ENCODE peak calls at places on chromosomes 1 and 21, in nine cellular contexts. L is T-helper 2 cell; M is spleen; P is sciatic nerve; O is stimulated activated CD8-positive, alpha-beta memory T cell treated with anti-CD3 and anti-CD28 coated beads, Interleukin-7, amount 100 ng/mL, for 1 hour; X is NT2/D1; Z is nephron progenitor cell; C is T-cell; E is astrocyte of the hippocampus. F is an unnamed sample.

GRCh38 chr1:147541672-147542548 is 609 bp downstream of the BCL9 start:
- DNase-seq in L (no peak), M (peak), P (peak), O (no peak), X (peak), Z (peak), C (peak), E (no peak), F (no peak)

GRCh38 chr1:196593955-196594354 is 14.3 kb downstream of the KCNT2 start:
- DNase-seq in L (no peak), M (no peak), P (no peak), O (no peak), X (no peak), Z (no peak), C (no peak), E (no peak), F (no peak)

GRCh38 chr1:1889847-1890505 is 911 bp downstream of the GNB1 start:
- DNase-seq in L (no peak), M (peak), P (peak), O (no peak), X (no peak), Z (peak), C (peak), E (peak), F (peak)

GRCh38 chr1:156387899-156388813 is 19.1 kb downstream of the RHBG start:
- DNase-seq in L (no peak), M (no peak), P (no peak), O (no peak), X (no peak), Z (peak), C (no peak), E (peak), F (no peak)

GRCh38 chr1:209674957-209675566 is at the start of gene G0S2:
- DNase-seq in L (no peak), M (peak), P (peak), O (no peak), X (peak), Z (peak), C (peak), E (peak), F (no peak)

GRCh38 chr1:61434276-61434675 is 290.7 kb downstream of the TM2D1 start:
- DNase-seq in L (no peak), M (no peak), P (no peak), O (no peak), X (no peak), Z (no peak), C (no peak), E (peak), F (no peak)

GRCh38 chr1:29513357-29513756 is 277.0 kb downstream of the PTPRU start:
- DNase-seq in L (no peak), M (peak), P (peak), O (no peak), X (peak), Z (peak), C (no peak), E (peak), F (no peak)

GRCh38 chr1:210496063-210496462 is 167.4 kb downstream of the HHAT start:
- DNase-seq in L (no peak), M (no peak), P (no peak), O (no peak), X (no peak), Z (no peak), C (no peak), E (peak), F (no peak)

GRCh38 chr1:28110555-28110954 is 22.1 kb upstream of the EYA3 start:
- DNase-seq in L (no peak), M (no peak), P (no peak), O (no peak), X (no peak), Z (no peak), C (no peak), E (no peak), F (no peak)

GRCh38 chr1:11907275-11908138 is 18.7 kb downstream of the KIAA2013 start:
- DNase-seq in L (peak), M (peak), P (peak), O (peak), X (peak), Z (peak), C (peak), E (peak), F (peak)

GRCh38 chr1:172870901-172871606 is 179.7 kb downstream of the TNFSF18 start:
- DNase-seq in L (no peak), M (no peak), P (no peak), O (no peak), X (no peak), Z (no peak), C (no peak), E (no peak), F (no peak)

GRCh38 chr1:26907071-26907922 is 6.5 kb downstream of the NR0B2 start:
- DNase-seq in L (no peak), M (no peak), P (no peak), O (no peak), X (no peak), Z (no peak), C (no peak), E (peak), F (no peak)

GRCh38 chr1:212670301-212670700 is 29.3 kb downstream of the BATF3 start:
- DNase-seq in L (no peak), M (no peak), P (no peak), O (no peak), X (no peak), Z (no peak), C (no peak), E (no peak), F (no peak)

GRCh38 chr1:172821609-172822274 is 162.8 kb downstream of the FASLG start:
- DNase-seq in L (no peak), M (no peak), P (no peak), O (no peak), X (no peak), Z (no peak), C (no peak), E (peak), F (no peak)

GRCh38 chr1:214102907-214103306 is 115.1 kb downstream of the PROX1 start:
- DNase-seq in L (no peak), M (no peak), P (no peak), O (no peak), X (no peak), Z (no peak), C (no peak), E (peak), F (no peak)

GRCh38 chr1:110765640-110766335 is 91.0 kb upstream of the KCNA3 start:
- DNase-seq in L (no peak), M (no peak), P (no peak), O (peak), X (peak), Z (peak), C (peak), E (peak), F (no peak)

GRCh38 chr1:201254625-201255469 is 28.5 kb upstream of the PKP1 start:
- DNase-seq in L (peak), M (peak), P (peak), O (peak), X (peak), Z (peak), C (peak), E (peak), F (no peak)

GRCh38 chr1:245700631-245701030 is 545.8 kb downstream of the KIF26B start:
- DNase-seq in L (no peak), M (peak), P (peak), O (no peak), X (no peak), Z (no peak), C (no peak), E (no peak), F (no peak)

GRCh38 chr1:229952670-229953520 is 114.1 kb upstream of the GALNT2 start:
- DNase-seq in L (no peak), M (no peak), P (no peak), O (no peak), X (no peak), Z (no peak), C (no peak), E (peak), F (no peak)

GRCh38 chr1:89530690-89531089 is 6.1 kb downstream of the LRRC8B start:
- DNase-seq in L (no peak), M (no peak), P (no peak), O (no peak), X (no peak), Z (no peak), C (no peak), E (no peak), F (no peak)

GRCh38 chr1:21914880-21915640 is 22.1 kb downstream of the HSPG2 start:
- DNase-seq in L (no peak), M (no peak), P (no peak), O (no peak), X (no peak), Z (no peak), C (no peak), E (peak), F (peak)

GRCh38 chr1:63966016-63966415 is 192.2 kb downstream of the ROR1 start:
- DNase-seq in L (no peak), M (no peak), P (no peak), O (no peak), X (no peak), Z (no peak), C (no peak), E (no peak), F (no peak)

GRCh38 chr1:145729196-145729595 is 9.9 kb downstream of the CD160 start:
- DNase-seq in L (no peak), M (no peak), P (no peak), O (no peak), X (no peak), Z (no peak), C (no peak), E (no peak), F (no peak)

GRCh38 chr21:46457801-46458314 is 833 bp upstream of the DIP2A start:
- DNase-seq in L (no peak), M (no peak), P (peak), O (no peak), X (peak), Z (peak), C (no peak), E (peak), F (no peak)

GRCh38 chr1:92184632-92185031 is 33.1 kb upstream of the C1orf146 start:
- DNase-seq in L (no peak), M (no peak), P (no peak), O (no peak), X (no peak), Z (no peak), C (no peak), E (peak), F (no peak)

GRCh38 chr21:43311303-43311817 is 115.6 kb downstream of the SIK1 start:
- DNase-seq in L (no peak), M (no peak), P (no peak), O (no peak), X (no peak), Z (no peak), C (no peak), E (no peak), F (peak)

GRCh38 chr1:178819123-178819522 is 51.8 kb downstream of the ANGPTL1 start:
- DNase-seq in L (no peak), M (no peak), P (no peak), O (no peak), X (peak), Z (no peak), C (no peak), E (peak), F (no peak)

GRCh38 chr1:38403667-38404066 is 357.1 kb upstream of the POU3F1 start:
- DNase-seq in L (no peak), M (no peak), P (no peak), O (no peak), X (no peak), Z (no peak), C (no peak), E (no peak), F (no peak)

GRCh38 chr1:247089616-247090375 is 11.2 kb upstream of the ZNF670 start:
- DNase-seq in L (no peak), M (peak), P (no peak), O (no peak), X (no peak), Z (no peak), C (no peak), E (no peak), F (no peak)

GRCh38 chr1:28370220-28371010 is 875 bp downstream of the PHACTR4 start:
- DNase-seq in L (no peak), M (peak), P (peak), O (no peak), X (peak), Z (no peak), C (peak), E (peak), F (no peak)

F was measured in DMS79.